ENCODE peak calls at places on chromosomes 7 and 10, in eight cellular contexts. Q is HepG2, H is endothelial cell of umbilical vein, M is GM23338, Z is K562, W is H1, D is SK-N-MC, X is HCT116. O is an unnamed sample.

GRCh38 chr10:49164587-49165188 is 23.5 kb downstream of the TMEM273 start:
- DNase-seq in Q (peak), H (peak), M (peak), Z (peak), W (peak), D (no peak), X (peak), O (no peak)

GRCh38 chr7:5776894-5777645 is 4.4 kb downstream of the RNF216 start:
- DNase-seq in Q (no peak), H (no peak), M (no peak), Z (no peak), W (no peak), D (no peak), X (no peak), O (no peak)

GRCh38 chr7:7554647-7555575 is 11.8 kb upstream of the MIOS start:
- DNase-seq in Q (no peak), H (no peak), M (no peak), Z (no peak), W (no peak), D (no peak), X (no peak), O (no peak)

GRCh38 chr7:134662871-134663205 is 16.2 kb downstream of the BPGM start:
- DNase-seq in Q (no peak), H (no peak), M (no peak), Z (no peak), W (no peak), D (no peak), X (no peak), O (no peak)

GRCh38 chr10:29356931-29357330 is 68.1 kb downstream of the LYZL1 start:
- DNase-seq in Q (peak), H (no peak), M (no peak), Z (no peak), W (no peak), D (no peak), X (no peak), O (no peak)

GRCh38 chr7:113790025-113790424 is 128.8 kb downstream of the PPP1R3A start:
- DNase-seq in Q (no peak), H (no peak), M (no peak), Z (no peak), W (no peak), D (no peak), X (no peak), O (no peak)

GRCh38 chr7:74097937-74098614 is 14.5 kb downstream of the LIMK1 start:
- DNase-seq in Q (no peak), H (peak), M (no peak), Z (peak), W (no peak), D (no peak), X (no peak), O (no peak)

GRCh38 chr10:100710151-100710871 is 35.1 kb upstream of the PAX2 start:
- DNase-seq in Q (no peak), H (no peak), M (peak), Z (peak), W (peak), D (no peak), X (no peak), O (no peak)

GRCh38 chr10:110168601-110169481 is 38.6 kb upstream of the MXI1 start:
- DNase-seq in Q (peak), H (no peak), M (peak), Z (no peak), W (peak), D (no peak), X (no peak), O (no peak)

GRCh38 chr7:127769696-127770400 is 117.9 kb downstream of the SND1 start:
- DNase-seq in Q (no peak), H (peak), M (no peak), Z (no peak), W (no peak), D (no peak), X (no peak), O (no peak)

GRCh38 chr7:65475734-65476319 is 102.2 kb downstream of the ZNF92 start:
- DNase-seq in Q (peak), H (peak), M (no peak), Z (no peak), W (no peak), D (no peak), X (no peak), O (peak)

GRCh38 chr10:89236221-89236620 is 15.4 kb downstream of the LIPA start:
- DNase-seq in Q (no peak), H (no peak), M (no peak), Z (no peak), W (no peak), D (no peak), X (no peak), O (no peak)

GRCh38 chr10:5518143-5518542 is 6.6 kb upstream of the CALML3 start:
- DNase-seq in Q (peak), H (no peak), M (no peak), Z (no peak), W (no peak), D (no peak), X (no peak), O (no peak)

GRCh38 chr7:2614646-2615330 is 17.0 kb upstream of the TTYH3 start:
- DNase-seq in Q (no peak), H (no peak), M (no peak), Z (no peak), W (no peak), D (no peak), X (no peak), O (no peak)

GRCh38 chr7:137880432-137880831 is 33.7 kb upstream of the DGKI start:
- DNase-seq in Q (no peak), H (no peak), M (no peak), Z (no peak), W (no peak), D (no peak), X (no peak), O (no peak)

GRCh38 chr10:50561266-50561665 is 62.5 kb downstream of the SGMS1 start:
- DNase-seq in Q (no peak), H (no peak), M (no peak), Z (no peak), W (no peak), D (no peak), X (no peak), O (no peak)

GRCh38 chr10:50560370-50560769 is 63.4 kb downstream of the SGMS1 start:
- DNase-seq in Q (no peak), H (no peak), M (no peak), Z (no peak), W (no peak), D (no peak), X (no peak), O (no peak)

GRCh38 chr10:50556238-50557120 is 67.3 kb downstream of the SGMS1 start:
- DNase-seq in Q (no peak), H (no peak), M (no peak), Z (no peak), W (no peak), D (no peak), X (no peak), O (no peak)

GRCh38 chr10:50557130-50557682 is 66.5 kb downstream of the SGMS1 start:
- DNase-seq in Q (no peak), H (no peak), M (no peak), Z (no peak), W (no peak), D (no peak), X (no peak), O (no peak)

GRCh38 chr10:50558368-50558767 is 65.4 kb downstream of the SGMS1 start:
- DNase-seq in Q (no peak), H (no peak), M (no peak), Z (no peak), W (no peak), D (no peak), X (no peak), O (no peak)
- TF ChIP-seq POLR2AphosphoS5 in Q (no peak), H (no peak), M (no peak), Z (no peak), W (no peak), D (no peak), X (no peak), O (no peak)

GRCh38 chr10:124447741-124448466 is 1.9 kb downstream of the NKX1-2 start:
- DNase-seq in Q (no peak), H (no peak), M (peak), Z (no peak), W (no peak), D (no peak), X (no peak), O (no peak)

GRCh38 chr10:124449170-124450009 is 445 bp downstream of the NKX1-2 start:
- DNase-seq in Q (no peak), H (no peak), M (peak), Z (no peak), W (no peak), D (no peak), X (no peak), O (no peak)

GRCh38 chr10:124448696-124449169 is 1.1 kb downstream of the NKX1-2 start:
- DNase-seq in Q (no peak), H (no peak), M (peak), Z (no peak), W (peak), D (no peak), X (no peak), O (no peak)

GRCh38 chr10:124450010-124450782 is at the start of gene NKX1-2:
- DNase-seq in Q (no peak), H (no peak), M (peak), Z (no peak), W (peak), D (no peak), X (peak), O (no peak)

DNA sequence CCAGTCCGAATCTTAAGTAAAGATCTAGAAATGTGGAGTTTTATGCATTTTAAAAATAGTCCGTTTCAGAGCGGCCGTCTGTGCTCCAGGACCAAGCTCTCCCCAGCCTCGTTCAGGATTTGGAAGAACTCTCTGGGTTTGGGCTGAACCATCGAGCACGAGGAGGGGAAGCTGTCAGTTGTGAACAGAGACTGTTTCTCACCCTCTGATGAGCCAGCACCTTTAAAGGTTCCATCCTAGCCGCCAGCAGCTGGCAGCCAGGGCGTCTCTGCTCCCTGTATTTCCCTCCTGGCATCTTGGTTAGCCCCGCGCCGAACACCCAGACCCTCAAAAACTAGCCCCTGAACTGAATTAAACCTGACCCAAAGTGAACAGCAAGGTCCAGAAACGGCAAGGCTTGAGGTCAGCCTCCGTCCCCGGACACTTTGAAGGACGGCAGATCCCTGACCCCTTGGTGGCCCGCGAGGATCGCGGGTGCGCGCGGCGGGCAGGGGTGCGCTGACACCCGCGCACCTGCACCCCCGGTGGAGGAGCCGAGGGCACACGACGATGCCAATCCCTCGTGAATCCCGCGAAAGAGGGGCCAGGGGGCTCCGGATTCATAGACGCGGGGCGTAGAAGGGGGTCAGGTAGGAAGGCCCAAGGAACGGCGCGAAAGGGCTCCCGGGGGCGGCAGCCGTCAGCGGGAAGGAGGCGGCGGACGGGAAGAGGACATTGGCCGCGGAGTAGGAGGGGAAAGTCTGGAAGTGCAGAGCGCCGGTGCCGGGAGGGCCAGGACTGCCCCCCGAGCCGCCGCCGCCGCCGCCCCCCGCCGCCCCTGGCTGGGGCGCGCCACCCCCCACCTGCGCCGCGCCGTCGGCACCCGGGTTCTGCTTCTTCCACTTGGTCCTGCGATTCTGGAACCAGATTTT is 2.8 kb downstream of the NKX1-2 start:
- DNase-seq in Q (no peak), H (no peak), M (peak), Z (no peak), W (no peak), D (no peak), X (no peak), O (no peak)
- TF ChIP-seq EZH2 in Q (no peak), H (no peak), M (no peak), Z (no peak), W (no peak), D (no peak), X (no peak), O (no peak)

GRCh38 chr7:41886257-41886905 is 183.5 kb upstream of the INHBA start:
- DNase-seq in Q (no peak), H (no peak), M (no peak), Z (no peak), W (no peak), D (no peak), X (no peak), O (no peak)
- TF ChIP-seq POLR2AphosphoS5 in Q (no peak), H (no peak), M (no peak), Z (no peak), W (no peak), D (no peak), X (no peak), O (no peak)

GRCh38 chr7:26385240-26385639 is 93.6 kb downstream of the SNX10 start:
- DNase-seq in Q (no peak), H (no peak), M (no peak), Z (no peak), W (no peak), D (no peak), X (no peak), O (no peak)
- TF ChIP-seq EZH2 in Q (no peak), H (no peak), M (no peak), Z (no peak), W (no peak), D (no peak), X (no peak), O (no peak)

GRCh38 chr10:63716174-63716573 is 195.0 kb downstream of the REEP3 start:
- DNase-seq in Q (no peak), H (no peak), M (no peak), Z (no peak), W (no peak), D (no peak), X (no peak), O (no peak)

GRCh38 chr10:63711866-63712716 is 190.9 kb downstream of the REEP3 start:
- DNase-seq in Q (peak), H (peak), M (no peak), Z (no peak), W (no peak), D (no peak), X (peak), O (no peak)

GRCh38 chr10:63711361-63711760 is 190.2 kb downstream of the REEP3 start:
- DNase-seq in Q (no peak), H (peak), M (peak), Z (no peak), W (no peak), D (no peak), X (no peak), O (no peak)

GRCh38 chr10:63712717-63713115 is 191.5 kb downstream of the REEP3 start:
- DNase-seq in Q (no peak), H (no peak), M (no peak), Z (no peak), W (no peak), D (no peak), X (no peak), O (no peak)

GRCh38 chr10:63713191-63714144 is 192.3 kb downstream of the REEP3 start:
- DNase-seq in Q (peak), H (peak), M (peak), Z (no peak), W (peak), D (peak), X (no peak), O (no peak)
- TF ChIP-seq POLR2AphosphoS5 in Q (no peak), H (peak), M (peak), Z (no peak), W (no peak), D (peak), X (no peak), O (no peak)

DNA sequence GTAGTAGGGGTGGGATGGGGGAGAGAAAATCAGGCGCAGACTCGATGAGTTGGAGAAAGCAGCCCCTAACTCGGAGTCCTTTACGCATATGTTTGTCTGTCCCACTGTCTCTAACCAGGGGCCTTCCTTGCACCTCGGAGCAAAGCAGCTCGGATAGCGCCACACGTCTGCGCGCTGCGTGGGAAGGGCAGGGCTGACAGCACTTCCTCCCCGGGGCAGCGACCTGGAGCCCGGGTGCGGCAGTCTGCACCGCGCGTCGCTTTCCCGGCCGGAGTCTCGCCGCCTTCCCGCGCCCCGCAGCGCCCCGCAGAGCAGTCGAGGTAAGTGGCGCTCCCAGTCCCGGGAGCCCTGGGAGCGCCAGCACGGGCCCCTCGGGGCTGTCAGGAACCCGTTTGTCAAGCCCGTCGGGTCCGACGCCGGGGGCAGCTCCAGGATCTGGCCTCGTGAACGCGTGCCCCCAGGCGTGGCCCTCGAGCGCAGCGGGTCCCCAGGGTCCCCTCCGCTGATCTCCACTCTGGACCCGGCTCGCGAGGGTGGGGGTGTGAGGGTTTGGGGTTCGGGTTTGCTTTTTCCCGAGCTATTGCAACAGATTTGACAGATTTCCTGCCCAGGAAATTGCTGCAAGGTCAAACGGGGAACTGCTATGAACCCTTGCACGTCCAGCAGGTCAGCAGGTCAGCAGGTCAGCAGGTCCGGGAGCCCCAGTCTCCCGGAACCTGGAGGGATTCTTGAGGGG is 561 bp downstream of the APBB1IP start:
- DNase-seq in Q (no peak), H (no peak), M (peak), Z (no peak), W (peak), D (no peak), X (no peak), O (no peak)
- TF ChIP-seq EZH2 in Q (no peak), H (no peak), M (no peak), Z (no peak), W (no peak), D (no peak), X (no peak), O (no peak)

GRCh38 chr10:60025279-60025678 is 118.9 kb upstream of the CCDC6 start:
- DNase-seq in Q (no peak), H (no peak), M (no peak), Z (no peak), W (no peak), D (no peak), X (no peak), O (no peak)

GRCh38 chr10:60023475-60023874 is 117.1 kb upstream of the CCDC6 start:
- DNase-seq in Q (no peak), H (no peak), M (no peak), Z (no peak), W (no peak), D (no peak), X (no peak), O (no peak)

GRCh38 chr10:60024506-60024905 is 118.2 kb upstream of the CCDC6 start:
- DNase-seq in Q (no peak), H (no peak), M (no peak), Z (no peak), W (no peak), D (no peak), X (no peak), O (no peak)

GRCh38 chr10:60021324-60021723 is 115.0 kb upstream of the CCDC6 start:
- DNase-seq in Q (no peak), H (no peak), M (no peak), Z (no peak), W (no peak), D (no peak), X (no peak), O (no peak)
- TF ChIP-seq POLR2AphosphoS5 in Q (no peak), H (no peak), M (no peak), Z (no peak), W (no peak), D (no peak), X (no peak), O (no peak)

GRCh38 chr7:101300465-101301376 is 20.9 kb downstream of the IFT22 start:
- DNase-seq in Q (no peak), H (no peak), M (no peak), Z (peak), W (no peak), D (no peak), X (no peak), O (no peak)

GRCh38 chr7:101302641-101303101 is 18.9 kb downstream of the IFT22 start:
- DNase-seq in Q (no peak), H (no peak), M (peak), Z (no peak), W (peak), D (no peak), X (no peak), O (no peak)

GRCh38 chr7:101303102-101303701 is 18.4 kb downstream of the IFT22 start:
- DNase-seq in Q (no peak), H (no peak), M (peak), Z (peak), W (peak), D (no peak), X (no peak), O (no peak)

GRCh38 chr7:101294832-101295121 is 26.8 kb downstream of the IFT22 start:
- DNase-seq in Q (no peak), H (no peak), M (no peak), Z (no peak), W (no peak), D (no peak), X (no peak), O (no peak)

GRCh38 chr7:101299511-101300464 is 21.8 kb downstream of the IFT22 start:
- DNase-seq in Q (no peak), H (no peak), M (peak), Z (peak), W (peak), D (no peak), X (no peak), O (no peak)
- TF ChIP-seq EZH2 in Q (no peak), H (peak), M (no peak), Z (no peak), W (no peak), D (no peak), X (no peak), O (no peak)

GRCh38 chr10:7365029-7365750 is 45.6 kb downstream of the SFMBT2 start:
- DNase-seq in Q (no peak), H (no peak), M (no peak), Z (no peak), W (no peak), D (no peak), X (no peak), O (no peak)
- TF ChIP-seq POLR2AphosphoS5 in Q (no peak), H (no peak), M (no peak), Z (no peak), W (no peak), D (no peak), X (no peak), O (no peak)